ENCODE peak calls at places on chromosomes 2 and 18, in six cellular contexts. One of them, this sample, is unnamed.

GRCh38 chr18:60259052-60259681 is 113.4 kb downstream of the MC4R start:
- DNase-seq in H1: no peak
- DNase-seq in GM12878: no peak
- DNase-seq in HCT116: no peak
- DNase-seq in HepG2: no peak
- DNase-seq in K562: no peak
- DNase-seq in this sample: no peak

GRCh38 chr2:180334514-180334913 is 327.4 kb upstream of the CWC22 start:
- DNase-seq in GM12878: peak; percentile 46
- DNase-seq in HCT116: no peak
- DNase-seq in K562: no peak
- DNase-seq in HepG2: no peak
- DNase-seq in H1: no peak
- DNase-seq in this sample: no peak

GRCh38 chr18:35745814-35746213 is 164.3 kb downstream of the GALNT1 start:
- DNase-seq in GM12878: no peak
- DNase-seq in HCT116: no peak
- DNase-seq in HepG2: no peak
- DNase-seq in H1: no peak
- DNase-seq in K562: no peak
- DNase-seq in this sample: no peak

GRCh38 chr2:195820373-195820772 is 163.3 kb downstream of the SLC39A10 start:
- DNase-seq in H1: no peak
- DNase-seq in K562: no peak
- DNase-seq in GM12878: no peak
- DNase-seq in HepG2: no peak
- DNase-seq in HCT116: peak; percentile 4
- DNase-seq in this sample: no peak

GRCh38 chr2:155404433-155405002 is 706.0 kb downstream of the KCNJ3 start:
- DNase-seq in H1: no peak
- DNase-seq in K562: no peak
- DNase-seq in HepG2: no peak
- DNase-seq in HCT116: peak; percentile 2
- DNase-seq in GM12878: no peak
- DNase-seq in this sample: no peak

GRCh38 chr2:72204156-72204781 is 56.6 kb upstream of the CYP26B1 start:
- DNase-seq in HepG2: peak; percentile 52
- DNase-seq in K562: no peak
- DNase-seq in GM12878: no peak
- DNase-seq in HCT116: no peak
- DNase-seq in H1: no peak
- DNase-seq in this sample: no peak

GRCh38 chr2:48278590-48278989 is 251.4 kb upstream of the STON1 start:
- DNase-seq in HepG2: no peak
- DNase-seq in HCT116: no peak
- DNase-seq in GM12878: no peak
- DNase-seq in H1: no peak
- DNase-seq in K562: no peak
- DNase-seq in this sample: no peak

GRCh38 chr18:24488824-24489493 is 28.5 kb downstream of the HRH4 start:
- DNase-seq in K562: peak; percentile 60
- DNase-seq in HepG2: peak; percentile 13
- DNase-seq in HCT116: peak; percentile 27
- DNase-seq in GM12878: peak; percentile 3
- DNase-seq in H1: no peak
- DNase-seq in this sample: peak; percentile 1

GRCh38 chr2:11533278-11534077 is at the start of gene GREB1:
- DNase-seq in HCT116: no peak
- DNase-seq in GM12878: no peak
- DNase-seq in H1: no peak
- DNase-seq in K562: no peak
- DNase-seq in HepG2: peak; percentile 68
- DNase-seq in this sample: no peak

GRCh38 chr18:34511435-34511834 is 198.7 kb upstream of the DTNA start:
- DNase-seq in HepG2: no peak
- DNase-seq in H1: no peak
- DNase-seq in GM12878: no peak
- DNase-seq in K562: no peak
- DNase-seq in HCT116: no peak
- DNase-seq in this sample: no peak

GRCh38 chr18:78494204-78494603 is 485.4 kb upstream of the SALL3 start:
- DNase-seq in HCT116: no peak
- DNase-seq in GM12878: no peak
- DNase-seq in H1: no peak
- DNase-seq in K562: no peak
- DNase-seq in HepG2: no peak
- DNase-seq in this sample: no peak

GRCh38 chr2:32452338-32453064 is 95.7 kb downstream of the BIRC6 start:
- DNase-seq in K562: no peak
- DNase-seq in HepG2: no peak
- DNase-seq in HCT116: no peak
- DNase-seq in H1: no peak
- DNase-seq in GM12878: no peak
- DNase-seq in this sample: no peak

GRCh38 chr18:48826271-48826670 is 124.5 kb downstream of the SMAD7 start:
- DNase-seq in HepG2: no peak
- DNase-seq in H1: no peak
- DNase-seq in HCT116: no peak
- DNase-seq in K562: no peak
- DNase-seq in GM12878: no peak
- DNase-seq in this sample: no peak

GRCh38 chr2:143161982-143162837 is 33.0 kb downstream of the ARHGAP15 start:
- DNase-seq in K562: peak; percentile 13
- DNase-seq in HepG2: peak; percentile 49
- DNase-seq in H1: no peak
- DNase-seq in HCT116: peak; percentile 56
- DNase-seq in GM12878: no peak
- DNase-seq in this sample: peak; percentile 46

GRCh38 chr18:52499646-52500045 is 159.6 kb downstream of the DCC start:
- DNase-seq in HepG2: peak; percentile 33
- DNase-seq in GM12878: no peak
- DNase-seq in HCT116: no peak
- DNase-seq in K562: no peak
- DNase-seq in H1: no peak
- DNase-seq in this sample: no peak

GRCh38 chr2:150716186-150716585 is 228.7 kb upstream of the RND3 start:
- DNase-seq in GM12878: no peak
- DNase-seq in H1: no peak
- DNase-seq in HCT116: no peak
- DNase-seq in K562: no peak
- DNase-seq in HepG2: no peak
- DNase-seq in this sample: no peak

GRCh38 chr18:36808681-36809080 is 20.1 kb downstream of the TPGS2 start:
- DNase-seq in K562: no peak
- DNase-seq in HCT116: no peak
- DNase-seq in HepG2: no peak
- DNase-seq in H1: no peak
- DNase-seq in GM12878: no peak
- DNase-seq in this sample: no peak

DNA sequence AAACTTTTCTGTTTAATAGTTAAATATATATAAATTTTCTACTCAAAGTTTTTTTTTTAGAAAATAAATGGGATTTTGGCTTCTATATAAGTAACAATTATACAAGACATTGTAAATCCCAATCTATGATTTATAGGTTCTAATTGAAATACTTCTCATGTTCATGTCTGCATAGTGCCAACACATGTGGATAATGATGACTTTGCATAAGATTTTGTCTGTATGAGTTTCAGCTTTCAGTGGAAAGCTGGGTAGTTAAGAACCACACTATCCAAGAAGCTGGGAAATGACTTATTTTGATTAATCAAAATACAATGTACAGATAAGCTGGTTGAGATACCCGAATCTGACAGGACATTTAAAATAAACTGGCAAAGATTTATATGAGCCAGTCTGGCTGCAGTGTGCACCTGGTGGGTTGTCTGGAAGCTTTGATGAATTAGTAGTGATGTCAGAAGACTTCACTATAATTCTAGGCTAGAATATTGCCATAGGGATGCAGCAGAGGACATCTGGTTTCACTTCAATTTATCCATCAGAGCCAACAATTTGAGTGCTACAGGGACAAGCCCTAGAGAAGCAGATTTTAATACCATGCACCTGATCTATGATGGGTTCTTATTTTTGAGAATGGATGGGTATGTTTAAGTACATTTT is 45.4 kb downstream of the EML6 start:
- DNase-seq in K562: no peak
- DNase-seq in HCT116: no peak
- DNase-seq in H1: no peak
- DNase-seq in GM12878: no peak
- DNase-seq in HepG2: no peak
- DNase-seq in this sample: no peak
- TF ChIP-seq ZNF274 in K562: no peak
- TF ChIP-seq ZNF274 in HCT116: no peak
- TF ChIP-seq ZNF274 in H1: no peak
- TF ChIP-seq ZNF274 in GM12878: no peak
- TF ChIP-seq ZNF274 in HepG2: no peak
- TF ChIP-seq ZNF274 in this sample: no peak

DNA sequence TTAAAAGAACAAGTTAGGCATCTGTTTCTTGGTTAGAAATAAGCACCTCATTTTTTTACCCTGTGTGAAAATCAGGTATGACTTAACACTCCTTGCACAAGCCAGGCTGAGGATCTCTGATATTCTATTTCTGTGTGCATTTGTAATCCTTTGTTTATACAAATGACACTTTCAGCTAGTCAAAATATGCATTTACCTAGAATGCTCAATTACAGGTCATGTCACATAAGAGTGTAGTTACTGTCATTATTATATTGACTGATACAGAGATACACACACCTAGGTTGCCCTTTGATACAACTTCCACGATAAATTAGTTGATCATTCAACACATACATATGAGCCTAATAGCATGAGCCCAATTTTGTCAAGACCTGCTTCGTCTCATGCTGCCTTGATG is 144.3 kb downstream of the CHST9 start:
- DNase-seq in H1: no peak
- DNase-seq in HCT116: no peak
- DNase-seq in HepG2: no peak
- DNase-seq in GM12878: no peak
- DNase-seq in K562: no peak
- DNase-seq in this sample: no peak
- TF ChIP-seq ZNF274 in H1: no peak
- TF ChIP-seq ZNF274 in HCT116: no peak
- TF ChIP-seq ZNF274 in HepG2: no peak
- TF ChIP-seq ZNF274 in GM12878: no peak
- TF ChIP-seq ZNF274 in K562: no peak
- TF ChIP-seq ZNF274 in this sample: no peak

GRCh38 chr2:15128846-15129245 is 432.3 kb downstream of the NBAS start:
- DNase-seq in HCT116: no peak
- DNase-seq in K562: no peak
- DNase-seq in H1: no peak
- DNase-seq in GM12878: no peak
- DNase-seq in HepG2: no peak
- DNase-seq in this sample: no peak
- TF ChIP-seq ZNF274 in HCT116: no peak
- TF ChIP-seq ZNF274 in K562: no peak
- TF ChIP-seq ZNF274 in H1: no peak
- TF ChIP-seq ZNF274 in GM12878: no peak
- TF ChIP-seq ZNF274 in HepG2: no peak
- TF ChIP-seq ZNF274 in this sample: no peak

DNA sequence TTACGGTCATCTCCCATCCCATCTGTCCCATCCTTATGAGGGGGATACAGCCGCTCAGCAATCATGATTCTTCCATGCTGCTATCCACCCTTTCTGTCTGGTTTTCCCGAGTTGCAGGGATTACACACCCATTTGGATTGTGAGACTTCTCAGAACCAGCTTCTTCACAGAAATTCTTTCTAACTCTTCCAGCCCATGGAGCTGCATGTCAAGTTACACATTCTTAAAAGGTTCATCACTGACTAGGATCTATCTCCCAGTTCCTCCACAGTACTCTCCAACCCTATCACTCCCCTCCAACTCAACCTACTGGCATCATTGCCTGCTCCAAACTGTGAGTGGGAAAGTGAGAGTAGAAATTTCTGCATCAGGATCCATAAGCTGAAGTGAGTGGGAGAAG is 558.2 kb upstream of the TNP1 start:
- DNase-seq in HepG2: no peak
- DNase-seq in HCT116: no peak
- DNase-seq in GM12878: no peak
- DNase-seq in H1: no peak
- DNase-seq in K562: no peak
- DNase-seq in this sample: no peak
- TF ChIP-seq ZNF274 in HepG2: no peak
- TF ChIP-seq ZNF274 in HCT116: no peak
- TF ChIP-seq ZNF274 in GM12878: no peak
- TF ChIP-seq ZNF274 in H1: no peak
- TF ChIP-seq ZNF274 in K562: no peak
- TF ChIP-seq ZNF274 in this sample: no peak

DNA sequence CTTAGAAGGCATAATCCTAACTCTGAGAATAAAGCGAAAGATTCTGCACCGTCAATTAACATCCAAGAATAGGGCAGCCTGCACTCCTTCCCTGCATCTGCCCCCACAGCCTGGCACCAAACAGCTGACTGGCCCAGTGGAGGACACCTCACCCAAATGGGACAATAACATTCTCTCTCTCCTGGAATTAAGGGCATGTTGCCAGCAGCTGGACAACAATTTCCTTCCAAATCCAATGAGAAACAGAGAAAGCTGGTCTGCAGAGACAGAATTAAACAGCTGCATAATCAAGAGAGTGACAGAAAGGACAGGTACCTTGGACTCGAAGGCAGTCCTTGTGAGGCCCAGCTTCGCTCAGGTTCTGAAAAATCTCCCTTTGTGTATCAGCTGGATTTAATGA is 15.0 kb downstream of the COX7A2L start:
- DNase-seq in HepG2: no peak
- DNase-seq in H1: no peak
- DNase-seq in GM12878: no peak
- DNase-seq in K562: no peak
- DNase-seq in HCT116: no peak
- DNase-seq in this sample: no peak
- TF ChIP-seq ZNF274 in HepG2: no peak
- TF ChIP-seq ZNF274 in H1: no peak
- TF ChIP-seq ZNF274 in GM12878: no peak
- TF ChIP-seq ZNF274 in K562: no peak
- TF ChIP-seq ZNF274 in HCT116: no peak
- TF ChIP-seq ZNF274 in this sample: no peak

DNA sequence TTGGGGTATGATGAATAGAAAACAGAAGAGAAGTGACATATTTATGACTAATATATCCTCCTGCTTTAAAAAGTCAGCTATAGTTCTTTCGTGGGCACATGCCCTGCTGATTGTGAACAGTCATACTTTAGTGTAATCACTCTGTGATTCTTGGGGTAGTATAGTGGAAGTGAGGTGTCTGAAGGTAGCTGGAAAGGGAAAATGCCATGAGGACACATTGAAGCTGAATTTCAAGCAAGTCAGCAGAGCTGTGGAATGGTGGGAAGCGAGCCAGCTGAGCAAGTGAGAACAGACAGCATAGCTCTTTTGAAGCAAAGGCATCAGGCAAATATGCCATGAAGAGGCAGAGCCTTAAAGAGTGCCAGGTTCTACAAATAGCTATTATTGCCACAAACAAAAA is 20.7 kb downstream of the NETO1 start:
- DNase-seq in HCT116: no peak
- DNase-seq in K562: no peak
- DNase-seq in HepG2: no peak
- DNase-seq in GM12878: no peak
- DNase-seq in H1: no peak
- DNase-seq in this sample: no peak
- TF ChIP-seq ZNF274 in HCT116: no peak
- TF ChIP-seq ZNF274 in K562: no peak
- TF ChIP-seq ZNF274 in HepG2: no peak
- TF ChIP-seq ZNF274 in GM12878: no peak
- TF ChIP-seq ZNF274 in H1: no peak
- TF ChIP-seq ZNF274 in this sample: no peak

This sample was measured in NT2/D1.